ENCODE peak calls at places on chromosomes 5 and 9, in five cellular contexts. A is ovary; J is mesendoderm; G is naive thymus-derived CD4-positive, alpha-beta T cell; Q is adipocyte. Z is an unnamed sample.

GRCh38 chr9:94916956-94917355 is 190.5 kb downstream of the AOPEP start:
- DNase-seq in A (no peak), J (no peak), G (no peak), Q (no peak), Z (no peak)

GRCh38 chr5:73299017-73299630 is 126.1 kb downstream of the TMEM174 start:
- DNase-seq in J (peak; percentile 69), Q (peak; percentile 75), G (no peak), A (no peak), Z (no peak)

GRCh38 chr9:6909186-6909585 is 151.4 kb downstream of the KDM4C start:
- DNase-seq in G (no peak), Q (no peak), J (no peak), A (no peak), Z (no peak)

GRCh38 chr5:139660105-139660915 is 12.2 kb downstream of the CXXC5 start:
- DNase-seq in A (no peak), G (no peak), Q (peak; percentile 70), J (no peak), Z (no peak)

GRCh38 chr9:77883846-77884771 is 147.5 kb downstream of the GNAQ start:
- DNase-seq in G (no peak), J (peak; percentile 92), A (no peak), Q (peak; percentile 57), Z (no peak)

GRCh38 chr5:126122942-126123341 is 300.3 kb upstream of the GRAMD2B start:
- DNase-seq in Q (no peak), A (no peak), G (no peak), J (peak; percentile 94), Z (no peak)

GRCh38 chr9:77697238-77697984 is 49.3 kb upstream of the GNA14 start:
- DNase-seq in J (no peak), Q (no peak), A (no peak), G (no peak), Z (no peak)

GRCh38 chr9:134678671-134679443 is 37.3 kb downstream of the COL5A1 start:
- DNase-seq in A (no peak), J (no peak), G (no peak), Q (no peak), Z (no peak)

GRCh38 chr9:135439916-135440315 is 39.7 kb upstream of the PPP1R26 start:
- DNase-seq in G (no peak), A (no peak), Q (no peak), J (no peak), Z (no peak)

GRCh38 chr9:109766351-109766750 is 13.6 kb upstream of the PALM2AKAP2 start:
- DNase-seq in A (no peak), G (no peak), Q (peak; percentile 95), J (no peak), Z (no peak)

GRCh38 chr5:63961598-63962161 is 565 bp downstream of the HTR1A start:
- DNase-seq in G (no peak), Q (no peak), A (peak; percentile 10), J (peak; percentile 48), Z (no peak)

GRCh38 chr5:169746147-169746694 is 109.1 kb downstream of the DOCK2 start:
- DNase-seq in Q (no peak), J (peak; percentile 88), A (no peak), G (no peak), Z (no peak)

GRCh38 chr9:96376926-96377874 is 6.3 kb downstream of the SLC35D2 start:
- DNase-seq in G (no peak), A (no peak), J (peak; percentile 54), Q (peak; percentile 51), Z (no peak)

GRCh38 chr9:71762900-71763653 is 5.2 kb downstream of the CEMIP2 start:
- DNase-seq in A (no peak), Q (peak; percentile 70), G (no peak), J (no peak), Z (no peak)

GRCh38 chr9:23822331-23823169 is 3.5 kb downstream of the ELAVL2 start:
- DNase-seq in A (no peak), J (peak; percentile 37), G (no peak), Q (no peak), Z (no peak)

GRCh38 chr9:90300901-90301688 is 341.5 kb downstream of the DIRAS2 start:
- DNase-seq in A (no peak), G (no peak), J (peak; percentile 71), Q (peak; percentile 78), Z (no peak)

GRCh38 chr5:74034738-74035137 is 408.7 kb downstream of the ARHGEF28 start:
- DNase-seq in G (no peak), Q (peak; percentile 69), J (no peak), A (no peak), Z (no peak)

GRCh38 chr9:18485691-18486090 is 11.7 kb downstream of the ADAMTSL1 start:
- DNase-seq in J (no peak), G (no peak), Q (no peak), A (no peak), Z (no peak)

GRCh38 chr5:57458443-57458842 is 24.2 kb downstream of the ACTBL2 start:
- DNase-seq in G (no peak), Q (no peak), A (no peak), J (no peak), Z (no peak)

GRCh38 chr5:163565931-163566608 is 60.7 kb downstream of the MAT2B start:
- DNase-seq in Q (peak; percentile 39), A (no peak), J (peak; percentile 52), G (no peak), Z (no peak)

GRCh38 chr9:96150324-96151023 is 151.5 kb downstream of the HSD17B3 start:
- DNase-seq in G (no peak), A (no peak), Q (no peak), J (no peak), Z (no peak)

GRCh38 chr9:7223981-7224380 is 466.2 kb downstream of the KDM4C start:
- DNase-seq in J (peak; percentile 94), G (no peak), Q (no peak), A (no peak), Z (no peak)

GRCh38 chr9:92736816-92737606 is 27.6 kb downstream of the BICD2 start:
- DNase-seq in Q (no peak), A (no peak), J (no peak), G (no peak), Z (no peak)

GRCh38 chr9:35579130-35579529 is 25.9 kb upstream of the TESK1 start:
- DNase-seq in G (no peak), J (no peak), Q (no peak), A (no peak), Z (no peak)

GRCh38 chr5:77095189-77095588 is 8.1 kb upstream of the ZBED3 start:
- DNase-seq in A (no peak), G (no peak), J (no peak), Q (no peak), Z (no peak)

GRCh38 chr5:39420482-39421145 is 4.2 kb downstream of the DAB2 start:
- DNase-seq in J (peak; percentile 65), A (peak; percentile 65), Q (peak; percentile 84), G (no peak), Z (no peak)

GRCh38 chr9:31084331-31084730 is 1300.1 kb upstream of the ACO1 start:
- DNase-seq in A (no peak), J (no peak), G (no peak), Q (no peak), Z (no peak)

GRCh38 chr5:32505718-32506117 is 61.2 kb upstream of the ZFR start:
- DNase-seq in J (no peak), G (no peak), A (no peak), Q (peak; percentile 94), Z (no peak)

GRCh38 chr5:160979356-160979755 is 127.3 kb upstream of the ATP10B start:
- DNase-seq in Q (no peak), J (no peak), A (no peak), G (no peak), Z (no peak)

GRCh38 chr5:44332360-44332971 is 56.8 kb downstream of the FGF10 start:
- DNase-seq in G (no peak), Q (peak; percentile 74), J (peak; percentile 84), A (no peak), Z (no peak)

GRCh38 chr5:173577817-173578216 is 38.6 kb downstream of the BOD1 start:
- DNase-seq in Q (no peak), A (no peak), J (no peak), G (no peak), Z (no peak)

GRCh38 chr9:137035507-137035834 is 3.6 kb upstream of the FUT7 start:
- DNase-seq in Q (no peak), A (no peak), J (no peak), G (no peak), Z (no peak)

GRCh38 chr9:137035937-137036336 is 4.0 kb upstream of the FUT7 start:
- DNase-seq in A (no peak), G (no peak), J (no peak), Q (no peak), Z (no peak)

GRCh38 chr9:137034039-137034708 is 2.3 kb upstream of the FUT7 start:
- DNase-seq in J (no peak), A (no peak), Q (no peak), G (no peak), Z (no peak)

GRCh38 chr9:137032893-137033292 is 1.0 kb upstream of the FUT7 start:
- DNase-seq in A (no peak), Q (no peak), J (no peak), G (no peak), Z (no peak)

GRCh38 chr9:137034709-137035506 is 3.0 kb upstream of the FUT7 start:
- DNase-seq in J (peak; percentile 83), Q (peak; percentile 91), G (peak; percentile 80), A (peak; percentile 75), Z (no peak)
- H3K27me3 ChIP-seq in J (no peaks in the 10 kb centered on the region), Q (no peaks in the 10 kb centered on the region), G (no peaks in the 10 kb centered on the region), A (no peaks in the 10 kb centered on the region), Z (no peaks in the 10 kb centered on the region)

DNA sequence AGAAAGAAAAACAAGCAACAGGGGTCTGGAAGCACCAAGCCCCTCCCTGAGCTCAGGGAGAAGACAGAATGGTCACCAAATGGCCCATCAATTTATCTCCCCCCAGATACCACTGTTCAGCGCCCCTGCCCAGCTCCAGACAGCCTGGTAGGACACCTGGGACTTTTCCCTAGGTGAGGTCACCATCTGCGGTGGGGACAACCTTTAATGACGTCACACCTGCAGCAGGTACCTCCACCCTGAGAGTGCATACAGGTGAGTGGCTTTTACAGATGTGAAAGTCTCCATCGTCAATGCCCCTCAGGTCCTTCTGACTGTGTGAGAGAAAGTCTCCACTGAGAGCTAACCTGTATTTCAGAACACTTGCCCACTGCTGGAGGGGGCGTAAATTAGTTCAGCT is 34.3 kb upstream of the LAMC3 start:
- DNase-seq in Q (no peak), G (no peak), J (no peak), A (no peak), Z (no peak)
- H3K27me3 ChIP-seq in Q (peaks cover 64% of the 10 kb centered on the region), G (no peaks in the 10 kb centered on the region), J (no peaks in the 10 kb centered on the region), A (no peaks in the 10 kb centered on the region), Z (no peaks in the 10 kb centered on the region)

DNA sequence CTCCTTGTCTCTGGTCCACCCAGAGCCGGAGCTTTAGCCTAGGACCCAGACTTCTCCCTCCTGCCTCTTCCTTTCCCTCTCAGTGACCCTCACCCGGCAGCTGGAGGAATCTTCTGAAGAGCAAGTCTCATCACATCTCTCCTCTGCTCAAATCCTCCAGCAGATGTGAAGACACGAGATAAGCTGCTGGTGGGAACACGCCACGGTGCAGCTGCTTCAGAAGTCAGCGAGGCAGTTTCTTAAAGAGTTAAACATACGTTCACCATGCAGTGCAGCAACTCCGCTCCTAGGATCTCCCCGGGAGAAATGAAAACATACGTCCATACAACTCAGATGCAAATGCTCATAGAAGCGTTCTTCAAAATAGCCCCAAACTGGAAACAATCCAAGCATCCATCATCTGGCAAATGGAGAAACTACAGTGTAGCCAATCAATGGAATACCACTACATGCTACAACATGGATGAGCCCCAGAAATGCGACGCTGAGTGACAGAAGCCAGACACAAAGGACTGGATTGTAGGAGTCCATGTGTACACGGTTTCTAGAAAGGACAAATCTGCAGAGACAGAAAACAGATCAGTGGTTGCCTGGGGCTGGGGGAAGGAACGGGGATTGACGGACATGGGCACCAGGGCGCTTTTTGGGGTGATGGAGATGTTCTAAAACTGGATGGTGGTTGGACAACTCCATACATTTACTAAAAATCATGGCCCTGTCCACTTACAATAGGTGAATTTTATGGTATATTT is 150.6 kb downstream of the COL23A1 start:
- DNase-seq in J (no peak), Q (no peak), G (no peak), A (no peak), Z (no peak)
- H3K27me3 ChIP-seq in J (no peaks in the 10 kb centered on the region), Q (peaks cover 33% of the 10 kb centered on the region), G (no peaks in the 10 kb centered on the region), A (no peaks in the 10 kb centered on the region), Z (no peaks in the 10 kb centered on the region)

GRCh38 chr9:133605856-133606721 is 3.1 kb downstream of the FAM163B start:
- DNase-seq in Q (no peak), G (no peak), A (no peak), J (no peak), Z (no peak)
- H3K27me3 ChIP-seq in Q (peaks cover 82% of the 10 kb centered on the region), G (no peaks in the 10 kb centered on the region), A (no peaks in the 10 kb centered on the region), J (peaks cover 4% of the 10 kb centered on the region), Z (peaks cover 5% of the 10 kb centered on the region)